ENCODE peak calls at places on chromosomes 7 and 10, in six cellular contexts. One of them, this sample, is unnamed. For H3K4me1, the result is how much of the 10 kb centered on the place peaks cover.

GRCh38 chr10:35025916-35026315 is 64.2 kb downstream of the CUL2 start:
- DNase-seq in mucosa of descending colon: no peak
- DNase-seq in astrocyte: peak
- DNase-seq in tibial artery: no peak
- DNase-seq in SK-N-SH: no peak
- DNase-seq in right lobe of liver: no peak
- DNase-seq in this sample: peak

GRCh38 chr10:13665516-13666262 is 78.9 kb downstream of the PRPF18 start:
- DNase-seq in tibial artery: no peak
- DNase-seq in right lobe of liver: no peak
- DNase-seq in astrocyte: no peak
- DNase-seq in mucosa of descending colon: no peak
- DNase-seq in SK-N-SH: no peak
- DNase-seq in this sample: no peak

GRCh38 chr10:44393051-44393630 is 8.2 kb upstream of the CXCL12 start:
- DNase-seq in mucosa of descending colon: peak
- DNase-seq in tibial artery: no peak
- DNase-seq in right lobe of liver: no peak
- DNase-seq in SK-N-SH: no peak
- DNase-seq in astrocyte: no peak
- DNase-seq in this sample: no peak

GRCh38 chr7:86939197-86939814 is 120.1 kb downstream of the ELAPOR2 start:
- DNase-seq in right lobe of liver: peak
- DNase-seq in tibial artery: peak
- DNase-seq in mucosa of descending colon: peak
- DNase-seq in SK-N-SH: peak
- DNase-seq in astrocyte: peak
- DNase-seq in this sample: peak

GRCh38 chr7:92645531-92646061 is 55.4 kb upstream of the FAM133B start:
- DNase-seq in mucosa of descending colon: peak
- DNase-seq in SK-N-SH: no peak
- DNase-seq in right lobe of liver: no peak
- DNase-seq in astrocyte: peak
- DNase-seq in tibial artery: peak
- DNase-seq in this sample: no peak

GRCh38 chr7:74033372-74034311 is 5.7 kb downstream of the ELN start:
- DNase-seq in astrocyte: peak
- DNase-seq in right lobe of liver: no peak
- DNase-seq in SK-N-SH: peak
- DNase-seq in tibial artery: peak
- DNase-seq in mucosa of descending colon: peak
- DNase-seq in this sample: peak

GRCh38 chr10:12530017-12530416 is 180.7 kb downstream of the CAMK1D start:
- DNase-seq in SK-N-SH: no peak
- DNase-seq in right lobe of liver: no peak
- DNase-seq in mucosa of descending colon: no peak
- DNase-seq in astrocyte: no peak
- DNase-seq in tibial artery: no peak
- DNase-seq in this sample: peak

GRCh38 chr10:127307338-127307737 is 110.9 kb upstream of the INSYN2A start:
- DNase-seq in tibial artery: no peak
- DNase-seq in mucosa of descending colon: no peak
- DNase-seq in SK-N-SH: no peak
- DNase-seq in right lobe of liver: no peak
- DNase-seq in astrocyte: no peak
- DNase-seq in this sample: no peak

GRCh38 chr10:74081192-74081803 is 69.3 kb downstream of the AP3M1 start:
- DNase-seq in tibial artery: peak
- DNase-seq in astrocyte: peak
- DNase-seq in right lobe of liver: no peak
- DNase-seq in SK-N-SH: peak
- DNase-seq in mucosa of descending colon: peak
- DNase-seq in this sample: peak

GRCh38 chr7:46145412-46145811 is 224.3 kb upstream of the IGFBP3 start:
- DNase-seq in right lobe of liver: no peak
- DNase-seq in mucosa of descending colon: no peak
- DNase-seq in tibial artery: no peak
- DNase-seq in astrocyte: peak
- DNase-seq in SK-N-SH: no peak
- DNase-seq in this sample: peak

GRCh38 chr10:121078672-121079102 is 227.5 kb downstream of the WDR11 start:
- DNase-seq in right lobe of liver: no peak
- DNase-seq in mucosa of descending colon: no peak
- DNase-seq in SK-N-SH: no peak
- DNase-seq in tibial artery: no peak
- DNase-seq in astrocyte: peak
- DNase-seq in this sample: no peak

GRCh38 chr7:909358-910329 is 33.3 kb downstream of the GET4 start:
- DNase-seq in SK-N-SH: peak
- DNase-seq in tibial artery: peak
- DNase-seq in astrocyte: no peak
- DNase-seq in right lobe of liver: peak
- DNase-seq in mucosa of descending colon: peak
- DNase-seq in this sample: peak

GRCh38 chr7:114086491-114086905 is 167.7 kb upstream of the PPP1R3A start:
- DNase-seq in astrocyte: no peak
- DNase-seq in SK-N-SH: no peak
- DNase-seq in mucosa of descending colon: peak
- DNase-seq in right lobe of liver: peak
- DNase-seq in tibial artery: peak
- DNase-seq in this sample: peak

GRCh38 chr10:7626283-7626682 is 40.5 kb downstream of the ITIH5 start:
- DNase-seq in right lobe of liver: no peak
- DNase-seq in astrocyte: no peak
- DNase-seq in SK-N-SH: no peak
- DNase-seq in mucosa of descending colon: no peak
- DNase-seq in tibial artery: no peak
- DNase-seq in this sample: peak
- H3K4me3 ChIP-seq in right lobe of liver: no peak
- H3K4me3 ChIP-seq in astrocyte: no peak
- H3K4me3 ChIP-seq in SK-N-SH: no peak
- H3K4me3 ChIP-seq in mucosa of descending colon: no peak
- H3K4me3 ChIP-seq in tibial artery: no peak
- H3K4me3 ChIP-seq in this sample: peak

GRCh38 chr10:123999261-123999660 is 94.1 kb downstream of the CHST15 start:
- DNase-seq in astrocyte: no peak
- DNase-seq in SK-N-SH: no peak
- DNase-seq in tibial artery: no peak
- DNase-seq in mucosa of descending colon: no peak
- DNase-seq in right lobe of liver: no peak
- DNase-seq in this sample: no peak
- H3K4me1 ChIP-seq in astrocyte: under half
- H3K4me1 ChIP-seq in SK-N-SH: under half
- H3K4me1 ChIP-seq in tibial artery: under half
- H3K4me1 ChIP-seq in mucosa of descending colon: under half
- H3K4me1 ChIP-seq in right lobe of liver: under half
- H3K4me1 ChIP-seq in this sample: under half

GRCh38 chr10:114855776-114856543 is 34.4 kb downstream of the FHIP2A start:
- DNase-seq in astrocyte: peak
- DNase-seq in right lobe of liver: no peak
- DNase-seq in SK-N-SH: no peak
- DNase-seq in tibial artery: no peak
- DNase-seq in mucosa of descending colon: no peak
- DNase-seq in this sample: peak
- H3K4me3 ChIP-seq in astrocyte: peak
- H3K4me3 ChIP-seq in right lobe of liver: no peak
- H3K4me3 ChIP-seq in SK-N-SH: no peak
- H3K4me3 ChIP-seq in tibial artery: no peak
- H3K4me3 ChIP-seq in mucosa of descending colon: no peak
- H3K4me3 ChIP-seq in this sample: peak

DNA sequence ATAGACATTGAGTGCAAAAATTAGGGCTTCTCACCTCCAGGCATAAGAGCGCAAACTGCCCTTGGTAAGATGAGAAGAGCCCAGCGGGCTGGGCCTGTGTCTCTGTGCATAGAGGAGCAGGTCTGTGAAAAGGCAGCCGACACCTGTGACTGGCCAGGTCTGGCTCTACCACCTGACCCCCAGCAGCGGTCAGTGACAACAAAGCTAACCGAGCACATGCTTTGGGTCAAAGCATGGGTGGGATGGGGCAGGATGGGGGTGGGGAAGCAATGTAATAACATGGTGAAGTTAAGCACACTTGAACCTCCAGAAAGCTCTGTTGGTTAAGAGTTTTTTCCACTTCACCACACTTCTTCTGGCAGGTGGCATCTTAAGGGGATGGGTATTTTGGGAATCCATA is 29.3 kb downstream of the CYTH3 start:
- DNase-seq in SK-N-SH: no peak
- DNase-seq in right lobe of liver: no peak
- DNase-seq in astrocyte: no peak
- DNase-seq in mucosa of descending colon: no peak
- DNase-seq in tibial artery: no peak
- DNase-seq in this sample: no peak
- H3K4me1 ChIP-seq in SK-N-SH: under half
- H3K4me1 ChIP-seq in right lobe of liver: under half
- H3K4me1 ChIP-seq in astrocyte: under half
- H3K4me1 ChIP-seq in mucosa of descending colon: under half
- H3K4me1 ChIP-seq in tibial artery: under half
- H3K4me1 ChIP-seq in this sample: under half

GRCh38 chr7:134988161-134988560 is 1.9 kb downstream of the AGBL3 start:
- DNase-seq in astrocyte: no peak
- DNase-seq in SK-N-SH: no peak
- DNase-seq in tibial artery: no peak
- DNase-seq in mucosa of descending colon: no peak
- DNase-seq in right lobe of liver: no peak
- DNase-seq in this sample: no peak
- H3K4me3 ChIP-seq in astrocyte: no peak
- H3K4me3 ChIP-seq in SK-N-SH: no peak
- H3K4me3 ChIP-seq in tibial artery: no peak
- H3K4me3 ChIP-seq in mucosa of descending colon: no peak
- H3K4me3 ChIP-seq in right lobe of liver: no peak
- H3K4me3 ChIP-seq in this sample: no peak

This sample was measured in adipocyte.